ENCODE peak calls at places on chromosomes 4 and X, in nine cellular contexts. P, R, F, S, Z, W, K, I and D are unnamed samples.

GRCh38 chr4:121950212-121950679 is 1.6 kb downstream of the TRPC3 start:
- DNase-seq in P (peak), R (peak), F (peak), S (peak), Z (peak), W (peak), K (peak), I (no peak), D (no peak)

GRCh38 chr4:61992351-61992750 is 792.2 kb downstream of the ADGRL3 start:
- DNase-seq in P (no peak), R (no peak), F (no peak), S (no peak), Z (no peak), W (no peak), K (no peak), I (no peak), D (no peak)

GRCh38 chr4:23213198-23213597 is 520.5 kb downstream of the GBA3 start:
- DNase-seq in P (no peak), R (no peak), F (no peak), S (no peak), Z (no peak), W (no peak), K (no peak), I (no peak), D (no peak)

GRCh38 chr4:6938758-6939201 is 29.2 kb downstream of the TBC1D14 start:
- DNase-seq in P (no peak), R (no peak), F (no peak), S (no peak), Z (no peak), W (no peak), K (no peak), I (no peak), D (no peak)

GRCh38 chr4:168218663-168219062 is 99.9 kb downstream of the DDX60 start:
- DNase-seq in P (no peak), R (no peak), F (no peak), S (no peak), Z (peak), W (no peak), K (no peak), I (peak), D (no peak)

GRCh38 chr4:37802068-37802666 is 24.3 kb upstream of the PGM2 start:
- DNase-seq in P (no peak), R (no peak), F (peak), S (peak), Z (no peak), W (peak), K (no peak), I (peak), D (peak)

GRCh38 chr4:149914521-149915115 is 99.0 kb upstream of the IQCM start:
- DNase-seq in P (no peak), R (no peak), F (peak), S (peak), Z (peak), W (peak), K (no peak), I (peak), D (no peak)

GRCh38 chrX:134246282-134246681 is 9.3 kb downstream of the CCDC160 start:
- DNase-seq in P (no peak), R (no peak), F (no peak), S (peak), Z (peak), W (no peak), K (no peak), I (no peak), D (no peak)

GRCh38 chr4:55253911-55254593 is 92.0 kb upstream of the SRD5A3 start:
- DNase-seq in P (no peak), R (no peak), F (no peak), S (no peak), Z (peak), W (no peak), K (no peak), I (no peak), D (no peak)

GRCh38 chr4:110184124-110184790 is 14.2 kb downstream of the ELOVL6 start:
- DNase-seq in P (no peak), R (no peak), F (no peak), S (no peak), Z (no peak), W (no peak), K (no peak), I (no peak), D (no peak)

GRCh38 chr4:91754716-91755115 is 549.0 kb upstream of the GRID2 start:
- DNase-seq in P (no peak), R (no peak), F (no peak), S (no peak), Z (no peak), W (no peak), K (no peak), I (no peak), D (no peak)

GRCh38 chr4:128191115-128191897 is 96.3 kb downstream of the PGRMC2 start:
- DNase-seq in P (peak), R (peak), F (peak), S (peak), Z (peak), W (peak), K (peak), I (peak), D (peak)

GRCh38 chr4:112589207-112589606 is 47.5 kb downstream of the ZGRF1 start:
- DNase-seq in P (no peak), R (no peak), F (peak), S (no peak), Z (no peak), W (no peak), K (no peak), I (no peak), D (no peak)

GRCh38 chrX:42366181-42366580 is 411.8 kb downstream of the PPP1R2C start:
- DNase-seq in P (no peak), R (no peak), F (no peak), S (no peak), Z (no peak), W (no peak), K (no peak), I (no peak), D (no peak)

GRCh38 chr4:186902361-186902760 is 178.7 kb upstream of the FAT1 start:
- DNase-seq in P (no peak), R (no peak), F (no peak), S (no peak), Z (no peak), W (no peak), K (no peak), I (no peak), D (no peak)

GRCh38 chrX:37812110-37812509 is 32.3 kb downstream of the CYBB start:
- DNase-seq in P (no peak), R (no peak), F (no peak), S (no peak), Z (no peak), W (no peak), K (no peak), I (no peak), D (no peak)

GRCh38 chr4:155679343-155679742 is 12.7 kb downstream of the GUCY1A1 start:
- DNase-seq in P (no peak), R (no peak), F (no peak), S (no peak), Z (peak), W (no peak), K (no peak), I (no peak), D (no peak)

GRCh38 chrX:30309139-30309571 is at the start of gene NR0B1:
- DNase-seq in P (no peak), R (no peak), F (no peak), S (peak), Z (no peak), W (no peak), K (no peak), I (no peak), D (no peak)

GRCh38 chrX:10582215-10582733 is 38.1 kb downstream of the MID1 start:
- DNase-seq in P (no peak), R (no peak), F (no peak), S (no peak), Z (peak), W (no peak), K (no peak), I (no peak), D (no peak)

GRCh38 chrX:427812-428725 is 41.4 kb upstream of the PPP2R3B start:
- DNase-seq in P (no peak), R (no peak), F (no peak), S (no peak), Z (no peak), W (peak), K (no peak), I (no peak), D (no peak)

GRCh38 chr4:106160560-106160959 is 155.4 kb downstream of the TBCK start:
- DNase-seq in P (no peak), R (no peak), F (no peak), S (no peak), Z (no peak), W (no peak), K (no peak), I (no peak), D (no peak)

GRCh38 chr4:42642136-42642797 is 14.6 kb downstream of the ATP8A1 start:
- DNase-seq in P (no peak), R (no peak), F (no peak), S (no peak), Z (no peak), W (no peak), K (no peak), I (no peak), D (no peak)

GRCh38 chr4:152983221-152983620 is 47.1 kb downstream of the FHDC1 start:
- DNase-seq in P (no peak), R (no peak), F (no peak), S (no peak), Z (peak), W (peak), K (no peak), I (no peak), D (no peak)

GRCh38 chr4:83112678-83113428 is 1.7 kb downstream of the PLAC8 start:
- DNase-seq in P (no peak), R (no peak), F (no peak), S (no peak), Z (no peak), W (no peak), K (no peak), I (peak), D (no peak)

GRCh38 chrX:25300994-25301393 is 285.2 kb upstream of the ARX start:
- DNase-seq in P (no peak), R (no peak), F (no peak), S (no peak), Z (no peak), W (no peak), K (no peak), I (no peak), D (no peak)

GRCh38 chr4:142274137-142274536 is 572.0 kb downstream of the INPP4B start:
- DNase-seq in P (no peak), R (no peak), F (no peak), S (no peak), Z (no peak), W (no peak), K (no peak), I (no peak), D (no peak)

GRCh38 chrX:149510386-149510785 is 5.3 kb upstream of the IDS start:
- DNase-seq in P (no peak), R (no peak), F (no peak), S (no peak), Z (peak), W (no peak), K (no peak), I (no peak), D (no peak)